ENCODE peak calls at places on chromosomes 11 and 22, in seven cellular contexts. B is OCI-LY7, K is kidney, O is suprapubic skin, P is transverse colon, X is BE2C, R is ovary. F is an unnamed sample.
A peak's percentile ranks its signal among the peaks of the same experiment; 100 is the strongest.

GRCh38 chr11:122215244-122215992 is 99.4 kb upstream of the BLID start:
- DNase-seq in B (peak; percentile 35), R (peak; percentile 73), O (peak; percentile 79), K (peak; percentile 91), X (peak; percentile 69), P (peak; percentile 48), F (no peak)

GRCh38 chr11:13923182-13923581 is 39.3 kb upstream of the SPON1 start:
- DNase-seq in X (no peak), O (no peak), K (no peak), R (no peak), P (no peak), B (peak; percentile 52), F (no peak)

GRCh38 chr11:13997881-13998280 is 35.4 kb downstream of the SPON1 start:
- DNase-seq in K (no peak), P (no peak), B (no peak), R (no peak), O (no peak), X (no peak), F (no peak)

GRCh38 chr11:73383249-73384126 is 7.3 kb downstream of the RELT start:
- DNase-seq in X (no peak), R (no peak), O (no peak), K (no peak), B (peak; percentile 58), P (peak; percentile 27), F (no peak)

GRCh38 chr11:118194835-118195627 is 18.6 kb upstream of the SCN2B start:
- DNase-seq in R (peak; percentile 74), O (peak; percentile 88), K (peak; percentile 85), B (no peak), P (peak; percentile 84), X (no peak), F (peak; percentile 89)

GRCh38 chr11:25981998-25982397 is 349.9 kb upstream of the ANO3 start:
- DNase-seq in R (no peak), X (peak; percentile 21), P (no peak), B (peak; percentile 87), O (no peak), K (no peak), F (peak; percentile 41)

GRCh38 chr11:35621620-35622019 is 3.4 kb downstream of the FJX1 start:
- DNase-seq in K (no peak), O (no peak), R (no peak), P (no peak), B (no peak), X (no peak), F (no peak)

GRCh38 chr22:30321461-30321860 is 5.3 kb downstream of the TBC1D10A start:
- DNase-seq in P (no peak), K (no peak), O (no peak), R (no peak), B (no peak), X (no peak), F (no peak)

GRCh38 chr11:117524784-117525183 is 197.1 kb downstream of the CEP164 start:
- DNase-seq in K (no peak), R (no peak), P (no peak), B (no peak), X (no peak), O (no peak), F (no peak)

GRCh38 chr22:26401726-26402125 is 27.3 kb upstream of the ASPHD2 start:
- DNase-seq in B (no peak), O (no peak), K (no peak), P (no peak), X (peak; percentile 10), R (no peak), F (no peak)

GRCh38 chr22:24584871-24585411 is 7.9 kb downstream of the LRRC75B start:
- DNase-seq in X (no peak), P (no peak), R (no peak), B (no peak), K (peak; percentile 70), O (peak; percentile 59), F (no peak)

GRCh38 chr22:49583341-49583740 is 244.3 kb downstream of the BRD1 start:
- DNase-seq in R (no peak), X (no peak), K (peak; percentile 49), O (no peak), B (no peak), P (peak; percentile 2), F (no peak)
- H3K9me3 ChIP-seq in R (no peaks in the 10 kb centered on the region), X (peaks cover 4% of the 10 kb centered on the region), K (peaks cover 7% of the 10 kb centered on the region), O (peaks cover 8% of the 10 kb centered on the region), B (peaks cover 11% of the 10 kb centered on the region), P (no peaks in the 10 kb centered on the region), F (peaks cover 35% of the 10 kb centered on the region)

GRCh38 chr11:64092119-64092760 is 56.5 kb downstream of the FLRT1 start:
- DNase-seq in K (no peak), O (no peak), B (no peak), R (no peak), P (no peak), X (no peak), F (no peak)

GRCh38 chr11:64089915-64090810 is 54.4 kb downstream of the FLRT1 start:
- DNase-seq in K (no peak), B (no peak), O (no peak), P (no peak), R (no peak), X (no peak), F (no peak)

GRCh38 chr11:64092761-64093136 is 57.0 kb downstream of the FLRT1 start:
- DNase-seq in R (no peak), O (no peak), K (no peak), X (no peak), B (no peak), P (no peak), F (no peak)

GRCh38 chr11:64089493-64089892 is 53.8 kb downstream of the FLRT1 start:
- DNase-seq in O (no peak), K (no peak), X (no peak), P (no peak), B (no peak), R (no peak), F (no peak)

GRCh38 chr11:64090811-64091516 is 55.2 kb downstream of the FLRT1 start:
- DNase-seq in B (peak; percentile 7), K (no peak), O (no peak), P (no peak), X (no peak), R (no peak), F (no peak)
- TF ChIP-seq CTCF in B (peak; percentile 34), K (no peak), O (no peak), P (no peak), X (no peak), R (no peak), F (no peak)

GRCh38 chr11:74870485-74870884 is 78.4 kb downstream of the XRRA1 start:
- DNase-seq in K (no peak), O (no peak), B (peak; percentile 63), P (no peak), X (peak; percentile 37), R (no peak), F (peak; percentile 57)

GRCh38 chr11:74863410-74863809 is 85.5 kb downstream of the XRRA1 start:
- DNase-seq in K (no peak), R (no peak), X (no peak), B (no peak), O (no peak), P (no peak), F (no peak)

GRCh38 chr11:74871037-74871436 is 77.9 kb downstream of the XRRA1 start:
- DNase-seq in K (no peak), P (no peak), X (no peak), B (peak; percentile 14), R (no peak), O (no peak), F (no peak)

GRCh38 chr11:74860743-74861142 is 88.1 kb downstream of the XRRA1 start:
- DNase-seq in X (no peak), K (no peak), O (no peak), R (no peak), B (no peak), P (no peak), F (no peak)

DNA sequence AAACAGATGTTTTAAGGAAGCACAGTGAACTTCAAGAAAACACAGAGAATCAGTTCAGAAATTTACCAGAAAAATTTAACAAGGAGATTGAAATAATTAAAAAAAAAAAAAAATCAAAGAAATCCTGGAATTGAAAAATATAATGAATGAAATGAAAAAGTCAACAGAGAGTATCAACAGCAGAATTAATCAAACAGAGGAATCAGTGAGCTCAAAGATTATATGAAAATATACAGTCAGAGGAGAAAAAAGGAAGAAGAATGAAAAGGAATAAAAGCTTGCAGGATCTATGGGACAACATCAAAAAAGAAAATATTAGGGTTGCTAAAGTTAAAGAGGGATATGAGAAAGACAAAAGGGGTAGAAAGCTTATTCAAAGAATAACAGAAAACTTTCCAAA is 82.3 kb downstream of the XRRA1 start:
- DNase-seq in K (no peak), X (no peak), R (no peak), B (peak; percentile 11), P (no peak), O (no peak), F (no peak)
- H3K9me3 ChIP-seq in K (peaks cover 58% of the 10 kb centered on the region), X (peaks cover 4% of the 10 kb centered on the region), R (peaks cover 50% of the 10 kb centered on the region), B (peaks cover 38% of the 10 kb centered on the region), P (peaks cover 61% of the 10 kb centered on the region), O (peaks cover 63% of the 10 kb centered on the region), F (peaks cover 11% of the 10 kb centered on the region)

DNA sequence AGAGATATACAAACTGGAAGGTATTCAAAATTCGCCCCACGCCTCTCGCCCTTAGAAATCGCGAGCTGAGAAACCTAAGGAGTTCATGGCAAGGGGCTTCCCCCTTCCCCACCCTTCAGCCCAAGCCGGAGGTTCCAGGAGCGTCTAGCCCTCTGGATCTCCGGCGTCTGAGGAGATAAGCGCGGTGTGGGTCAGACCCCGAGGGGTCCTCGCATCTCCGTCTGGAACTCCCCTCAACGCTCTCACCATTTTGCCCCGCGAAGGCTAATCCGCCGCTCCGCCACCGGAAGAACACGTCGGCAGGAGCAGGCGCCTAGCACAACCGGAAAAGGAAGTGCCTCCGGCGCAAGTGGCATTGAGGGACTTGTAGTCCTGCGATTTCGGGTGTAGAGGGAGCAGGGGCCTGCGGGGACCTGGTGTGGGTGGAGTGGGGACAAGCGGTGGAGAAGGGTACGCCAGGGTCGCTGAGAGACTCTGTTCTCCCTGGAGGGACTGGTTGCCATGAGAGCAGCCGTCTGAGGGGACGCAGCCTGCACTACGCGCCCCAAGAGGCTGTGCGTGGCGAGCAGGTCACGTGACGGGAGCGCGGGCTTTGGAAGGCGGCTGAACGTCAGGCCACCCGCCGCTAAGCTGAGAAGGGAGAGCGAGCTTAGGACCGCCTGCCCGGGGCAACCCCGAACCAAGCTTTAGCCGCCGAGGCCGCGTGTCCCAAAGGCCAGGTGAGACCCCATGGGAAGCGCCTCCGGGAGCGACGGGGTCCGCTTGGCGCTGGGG is at the start of the genes FEN1 and TMEM258:
- DNase-seq in B (peak; percentile 92), X (peak; percentile 85), R (peak; percentile 87), P (peak; percentile 88), O (peak; percentile 95), K (peak; percentile 97), F (peak; percentile 95)
- TF ChIP-seq CTCF in B (no peak), X (no peak), R (peak; percentile 56), P (peak; percentile 8), O (no peak), K (peak; percentile 8), F (no peak)

GRCh38 chr11:1195690-1196515 is 27.0 kb upstream of the MUC5B start:
- DNase-seq in O (peak; percentile 51), B (no peak), X (no peak), P (peak; percentile 4), K (peak; percentile 69), R (peak; percentile 8), F (no peak)
- H3K9me3 ChIP-seq in O (no peaks in the 10 kb centered on the region), B (no peaks in the 10 kb centered on the region), X (no peaks in the 10 kb centered on the region), P (no peaks in the 10 kb centered on the region), K (no peaks in the 10 kb centered on the region), R (no peaks in the 10 kb centered on the region), F (peaks cover 6% of the 10 kb centered on the region)

GRCh38 chr22:20430641-20431519 is 6.7 kb downstream of the SCARF2 start:
- DNase-seq in B (no peak), K (peak; percentile 82), P (peak; percentile 57), R (no peak), X (peak; percentile 84), O (peak; percentile 69), F (peak; percentile 48)
- TF ChIP-seq CTCF in B (no peak), K (peak; percentile 17), P (peak; percentile 40), R (no peak), X (peak; percentile 50), O (no peak), F (peak; percentile 50)

F was measured in mammary epithelial cell.